ENCODE peak calls at places on chromosomes 7 and 10, in seven cellular contexts. M is small intestine, S is aorta, J is cardiac muscle cell, U is right cardiac atrium, F is mammary epithelial cell, P is upper lobe of left lung. T is an unnamed sample. For H3K9me3, the result is how much of the 10 kb centered on the place peaks cover.

GRCh38 chr7:119472398-119473038 is 800.5 kb upstream of the KCND2 start:
- DNase-seq in M (no peak), S (no peak), J (peak), U (no peak), F (no peak), P (no peak), T (peak)

GRCh38 chr7:148929176-148929575 is 45.1 kb upstream of the EZH2 start:
- DNase-seq in M (no peak), S (no peak), J (no peak), U (no peak), F (no peak), P (no peak), T (no peak)

GRCh38 chr7:56810466-56810865 is 321.8 kb downstream of the ZNF479 start:
- DNase-seq in M (no peak), S (no peak), J (no peak), U (no peak), F (no peak), P (peak), T (no peak)

GRCh38 chr10:34651796-34652195 is 163.3 kb downstream of the PARD3 start:
- DNase-seq in M (no peak), S (no peak), J (peak), U (no peak), F (no peak), P (no peak), T (no peak)

GRCh38 chr10:131812736-131813604 is 87.8 kb upstream of the PPP2R2D start:
- DNase-seq in M (no peak), S (peak), J (no peak), U (no peak), F (no peak), P (peak), T (no peak)

GRCh38 chr7:157339777-157340677 is 3.2 kb downstream of the DNAJB6 start:
- DNase-seq in M (peak), S (peak), J (peak), U (peak), F (peak), P (no peak), T (peak)

GRCh38 chr7:14858410-14858809 is 44.1 kb downstream of the DGKB start:
- DNase-seq in M (no peak), S (no peak), J (no peak), U (no peak), F (no peak), P (no peak), T (no peak)

GRCh38 chr10:58158806-58159205 is 108.9 kb downstream of the IPMK start:
- DNase-seq in M (no peak), S (no peak), J (no peak), U (no peak), F (no peak), P (no peak), T (no peak)

GRCh38 chr7:86644282-86645173 is 819 bp downstream of the GRM3 start:
- DNase-seq in M (no peak), S (no peak), J (peak), U (peak), F (no peak), P (peak), T (peak)
- H3K4me3 ChIP-seq in M (no peak), S (no peak), J (peak), U (peak), F (no peak), P (peak), T (peak)

DNA sequence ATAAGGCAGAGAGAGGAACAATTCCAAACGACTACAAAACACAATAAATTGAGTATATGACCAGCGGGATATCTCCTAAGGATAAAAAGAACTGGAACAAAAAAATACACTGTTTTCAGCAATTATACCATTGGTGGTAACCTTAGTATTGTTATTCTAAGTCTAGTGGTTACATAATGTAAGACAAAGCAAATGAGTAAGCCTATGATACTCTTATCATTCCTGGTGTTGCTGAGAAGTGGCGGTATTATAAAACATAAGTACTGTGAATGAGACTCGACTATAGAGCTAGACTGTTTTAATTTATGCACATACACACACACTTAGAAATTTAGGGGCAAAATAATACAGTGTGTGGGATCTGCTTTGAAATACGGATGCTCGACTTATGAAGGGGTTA is 107.7 kb downstream of the NRBF2 start:
- DNase-seq in M (no peak), S (no peak), J (no peak), U (no peak), F (no peak), P (no peak), T (no peak)
- H3K27ac ChIP-seq in M (no peak), S (no peak), J (no peak), U (no peak), F (no peak), P (no peak), T (no peak)

DNA sequence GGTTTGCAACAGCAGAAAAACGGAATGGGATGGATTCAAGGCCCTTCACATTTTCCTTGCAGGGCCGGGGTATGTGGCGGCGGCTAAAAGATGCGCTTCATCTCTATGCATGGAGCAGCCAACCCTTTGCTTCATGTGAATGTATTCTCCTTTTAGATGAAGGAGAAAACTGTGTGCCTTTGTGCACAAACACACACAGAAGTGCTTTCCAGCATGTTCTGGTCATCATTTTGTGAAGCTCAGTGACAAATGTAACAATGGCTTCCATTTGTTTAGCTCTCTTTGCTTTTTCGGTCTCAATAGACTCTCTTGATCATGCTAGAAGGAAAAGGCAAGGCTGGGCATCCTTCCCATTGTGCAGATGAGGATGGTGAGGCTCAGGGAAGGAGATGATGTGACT is 161.7 kb upstream of the MKI67 start:
- DNase-seq in M (no peak), S (no peak), J (no peak), U (no peak), F (no peak), P (no peak), T (no peak)
- H3K9me3 ChIP-seq in M (under half), S (under half), J (under half), U (under half), F (under half), P (under half), T (under half)

DNA sequence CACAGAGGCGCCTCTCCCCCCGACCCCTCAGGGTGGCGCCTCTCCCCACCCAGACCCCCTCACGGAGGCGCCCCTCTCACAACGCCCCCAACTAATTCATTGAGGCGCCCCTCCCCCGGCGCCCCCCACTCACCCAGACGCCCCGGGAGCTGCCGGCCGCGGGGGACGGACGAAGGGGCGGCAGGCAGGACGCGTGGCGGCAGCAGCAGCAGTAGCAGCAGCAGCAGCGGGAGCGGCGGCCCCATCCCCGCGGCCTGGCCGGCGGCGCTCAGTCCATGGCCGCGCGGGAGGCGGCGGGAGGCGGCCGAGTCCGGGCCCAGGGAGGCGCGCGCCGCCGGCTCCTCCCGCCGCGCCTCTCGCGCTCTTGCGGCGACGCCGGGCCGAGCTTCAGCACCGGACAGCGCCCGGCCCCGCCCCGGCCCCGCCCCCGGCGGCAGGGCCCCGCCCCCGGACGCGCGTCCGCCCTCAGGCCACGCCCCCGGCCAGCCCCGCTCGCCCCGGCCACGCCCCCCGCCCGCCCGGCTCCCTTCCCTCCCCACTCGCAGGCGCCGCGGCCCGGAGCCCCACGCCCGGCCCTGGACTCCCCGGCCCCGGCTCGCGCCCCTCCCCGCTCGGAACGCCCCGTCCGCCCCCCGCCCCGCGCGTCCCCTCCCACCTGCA is at the start of gene PTPRN2:
- DNase-seq in M (peak), S (no peak), J (peak), U (peak), F (peak), P (peak), T (peak)
- H3K4me3 ChIP-seq in M (peak), S (peak), J (peak), U (peak), F (peak), P (peak), T (no peak)